ENCODE peak calls at places on chromosomes 5 and 9, in six cellular contexts. Y, C, T, E, A and Q are unnamed samples. For H3K27me3, the result is how much of the 10 kb centered on the place peaks cover.

GRCh38 chr5:87243161-87243877 is 24.4 kb upstream of the RASA1 start:
- DNase-seq in Y (peak), C (no peak), T (peak), E (no peak), A (no peak), Q (peak)

GRCh38 chr5:172403822-172404221 is 50.5 kb downstream of the SH3PXD2B start:
- DNase-seq in Y (no peak), C (no peak), T (no peak), E (no peak), A (no peak), Q (no peak)

GRCh38 chr5:69364414-69364813 is 4.9 kb downstream of the AK6 start:
- DNase-seq in Y (no peak), C (no peak), T (peak), E (no peak), A (no peak), Q (no peak)

GRCh38 chr5:159244163-159244562 is 18.9 kb upstream of the UBLCP1 start:
- DNase-seq in Y (no peak), C (no peak), T (no peak), E (no peak), A (no peak), Q (no peak)

GRCh38 chr5:66222455-66222854 is 78.4 kb downstream of the SREK1 start:
- DNase-seq in Y (no peak), C (no peak), T (no peak), E (no peak), A (no peak), Q (no peak)

GRCh38 chr9:27771803-27772545 is 198.7 kb upstream of the C9orf72 start:
- DNase-seq in Y (peak), C (no peak), T (peak), E (no peak), A (no peak), Q (no peak)

GRCh38 chr5:145236966-145237365 is 598.2 kb downstream of the PRELID2 start:
- DNase-seq in Y (no peak), C (no peak), T (no peak), E (no peak), A (no peak), Q (no peak)

GRCh38 chr5:118007262-118007661 is 981.1 kb downstream of the DTWD2 start:
- DNase-seq in Y (no peak), C (no peak), T (peak), E (no peak), A (no peak), Q (no peak)

GRCh38 chr9:115204827-115205506 is 87.0 kb upstream of the TNC start:
- DNase-seq in Y (peak), C (no peak), T (peak), E (no peak), A (no peak), Q (no peak)

GRCh38 chr9:76944011-76944410 is 38.1 kb upstream of the PRUNE2 start:
- DNase-seq in Y (no peak), C (no peak), T (no peak), E (no peak), A (no peak), Q (no peak)

GRCh38 chr9:77224750-77225312 is 47.5 kb downstream of the VPS13A start:
- DNase-seq in Y (peak), C (no peak), T (peak), E (no peak), A (no peak), Q (no peak)

GRCh38 chr9:115117999-115118470 is at the start of gene TNC:
- DNase-seq in Y (peak), C (no peak), T (peak), E (no peak), A (peak), Q (peak)

GRCh38 chr9:88313364-88314220 is 74.7 kb upstream of the SPIN1 start:
- DNase-seq in Y (no peak), C (no peak), T (no peak), E (no peak), A (no peak), Q (no peak)

GRCh38 chr5:38456657-38457056 is 99.8 kb downstream of the LIFR start:
- DNase-seq in Y (no peak), C (no peak), T (peak), E (no peak), A (no peak), Q (no peak)

GRCh38 chr5:76732405-76733048 is 16.6 kb downstream of the F2R start:
- DNase-seq in Y (no peak), C (no peak), T (no peak), E (no peak), A (no peak), Q (no peak)

GRCh38 chr5:122099060-122099790 is 21.2 kb upstream of the LOX start:
- DNase-seq in Y (peak), C (no peak), T (peak), E (no peak), A (no peak), Q (no peak)

GRCh38 chr5:93607367-93608258 is 24.6 kb downstream of the NR2F1 start:
- DNase-seq in Y (peak), C (no peak), T (peak), E (no peak), A (no peak), Q (no peak)

GRCh38 chr5:132099073-132099748 is 25.6 kb downstream of the CSF2 start:
- DNase-seq in Y (no peak), C (peak), T (no peak), E (peak), A (no peak), Q (no peak)

GRCh38 chr5:10329808-10330481 is 22.2 kb upstream of the CMBL start:
- DNase-seq in Y (peak), C (no peak), T (no peak), E (no peak), A (no peak), Q (peak)

GRCh38 chr5:156913719-156914370 is 49.2 kb downstream of the TIMD4 start:
- DNase-seq in Y (no peak), C (peak), T (no peak), E (peak), A (no peak), Q (no peak)

GRCh38 chr5:69525490-69525889 is 32.9 kb downstream of the OCLN start:
- DNase-seq in Y (no peak), C (no peak), T (no peak), E (no peak), A (no peak), Q (no peak)

GRCh38 chr9:2810424-2811075 is 33.3 kb downstream of the PUM3 start:
- DNase-seq in Y (peak), C (no peak), T (no peak), E (no peak), A (no peak), Q (no peak)

GRCh38 chr5:172885594-172886340 is 51.7 kb downstream of the ERGIC1 start:
- DNase-seq in Y (no peak), C (no peak), T (no peak), E (no peak), A (no peak), Q (no peak)

GRCh38 chr9:81595887-81596558 is 93.3 kb downstream of the TLE1 start:
- DNase-seq in Y (no peak), C (no peak), T (no peak), E (no peak), A (no peak), Q (no peak)

GRCh38 chr5:135739383-135739961 is 95.0 kb upstream of the SLC25A48 start:
- DNase-seq in Y (peak), C (no peak), T (peak), E (no peak), A (no peak), Q (no peak)

GRCh38 chr5:60482301-60482700 is 217.7 kb downstream of the DEPDC1B start:
- DNase-seq in Y (no peak), C (no peak), T (peak), E (no peak), A (no peak), Q (no peak)

GRCh38 chr9:121206516-121207370 is 5.1 kb upstream of the RAB14 start:
- DNase-seq in Y (peak), C (no peak), T (no peak), E (no peak), A (no peak), Q (no peak)

GRCh38 chr9:137053944-137054931 is at the start of gene ENTPD2:
- DNase-seq in Y (no peak), C (peak), T (peak), E (no peak), A (no peak), Q (no peak)

GRCh38 chr5:107248065-107248695 is 422.6 kb downstream of the EFNA5 start:
- DNase-seq in Y (no peak), C (peak), T (peak), E (no peak), A (no peak), Q (peak)

GRCh38 chr5:148794729-148795590 is 31.5 kb upstream of the ADRB2 start:
- DNase-seq in Y (peak), C (no peak), T (peak), E (no peak), A (no peak), Q (no peak)

GRCh38 chr9:121463026-121463827 is 36.4 kb downstream of the GGTA1 start:
- DNase-seq in Y (peak), C (no peak), T (peak), E (no peak), A (no peak), Q (peak)

GRCh38 chr9:92752812-92753404 is 11.7 kb downstream of the BICD2 start:
- DNase-seq in Y (no peak), C (no peak), T (no peak), E (no peak), A (no peak), Q (peak)

GRCh38 chr5:135457424-135458071 is 5.4 kb upstream of the TIFAB start:
- DNase-seq in Y (peak), C (peak), T (peak), E (peak), A (no peak), Q (no peak)

GRCh38 chr9:93156475-93157008 is 22.5 kb upstream of the NINJ1 start:
- DNase-seq in Y (no peak), C (no peak), T (no peak), E (peak), A (no peak), Q (no peak)

GRCh38 chr9:71285191-71285656 is 163.8 kb upstream of the TRPM3 start:
- DNase-seq in Y (peak), C (no peak), T (peak), E (no peak), A (no peak), Q (peak)

GRCh38 chr9:133238851-133239532 is 29.9 kb upstream of the OBP2B start:
- DNase-seq in Y (no peak), C (peak), T (peak), E (peak), A (no peak), Q (no peak)

GRCh38 chr9:124776952-124777645 is at the start of gene OLFML2A:
- DNase-seq in Y (no peak), C (no peak), T (no peak), E (peak), A (no peak), Q (peak)

GRCh38 chr5:7886849-7887460 is 18.0 kb downstream of the MTRR start:
- DNase-seq in Y (peak), C (no peak), T (peak), E (no peak), A (no peak), Q (no peak)

GRCh38 chr5:97101189-97101910 is 41.1 kb downstream of the LIX1 start:
- DNase-seq in Y (peak), C (no peak), T (no peak), E (no peak), A (no peak), Q (no peak)

DNA sequence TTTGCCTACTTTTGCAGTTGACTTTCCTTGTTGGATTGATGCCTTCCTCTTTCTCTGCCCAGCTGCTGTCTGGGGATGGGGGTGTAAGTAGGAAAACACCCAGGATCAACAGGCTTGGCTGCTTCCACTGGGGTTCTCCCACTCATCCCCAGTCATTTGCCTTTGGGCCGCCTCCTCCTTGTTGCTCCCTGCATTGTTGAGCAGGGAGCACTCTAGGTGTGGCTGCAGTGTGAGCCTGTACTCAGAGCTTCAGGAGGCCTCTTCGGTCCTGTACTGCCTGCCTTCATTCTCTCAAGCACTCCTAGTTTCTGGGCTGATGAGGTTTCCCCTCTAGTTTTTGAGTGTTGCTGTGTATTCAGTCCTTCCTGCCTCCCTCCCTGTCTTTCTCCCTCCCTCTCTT is 12.1 kb downstream of the RHOBTB3 start:
- DNase-seq in Y (no peak), C (no peak), T (peak), E (no peak), A (no peak), Q (no peak)
- H3K27me3 ChIP-seq in Y (under half), C (under half), T (under half), E (under half), A (under half), Q (under half)

GRCh38 chr5:90558344-90559192 is at the start of gene ADGRV1:
- DNase-seq in Y (peak), C (no peak), T (peak), E (peak), A (no peak), Q (no peak)

GRCh38 chr5:90562331-90562730 is 3.7 kb downstream of the ADGRV1 start:
- DNase-seq in Y (no peak), C (no peak), T (no peak), E (no peak), A (no peak), Q (no peak)

GRCh38 chr5:90561766-90562165 is 3.2 kb downstream of the ADGRV1 start:
- DNase-seq in Y (no peak), C (no peak), T (no peak), E (no peak), A (no peak), Q (no peak)

GRCh38 chr5:90563161-90563560 is 4.6 kb downstream of the ADGRV1 start:
- DNase-seq in Y (no peak), C (no peak), T (no peak), E (no peak), A (no peak), Q (no peak)

GRCh38 chr5:90560771-90561170 is 2.2 kb downstream of the ADGRV1 start:
- DNase-seq in Y (no peak), C (no peak), T (peak), E (no peak), A (no peak), Q (no peak)
- H3K27me3 ChIP-seq in Y (under half), C (under half), T (under half), E (under half), A (under half), Q (under half)

DNA sequence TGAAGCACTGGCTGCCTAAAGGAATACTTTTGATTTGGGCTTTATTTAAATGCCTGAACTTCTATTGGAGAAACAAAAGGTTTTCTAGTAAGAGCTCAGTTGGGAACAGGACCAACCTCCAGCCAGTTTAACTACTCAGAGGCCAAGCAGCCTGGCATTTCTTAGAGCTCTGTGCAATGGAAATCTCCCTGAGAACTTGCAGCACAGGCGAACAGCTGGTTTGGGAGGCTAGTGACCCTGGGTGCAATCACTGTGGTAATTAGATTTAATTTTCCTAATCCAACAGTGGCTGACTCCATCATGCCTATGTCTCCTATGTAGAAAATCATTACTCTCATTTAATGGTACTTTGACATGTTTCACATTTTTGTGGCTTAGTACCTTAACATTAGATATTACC is 1.0 kb upstream of the CDH6 start:
- DNase-seq in Y (no peak), C (no peak), T (no peak), E (no peak), A (no peak), Q (no peak)
- H3K27me3 ChIP-seq in Y (under half), C (under half), T (under half), E (under half), A (under half), Q (under half)

GRCh38 chr9:135081731-135082130 is 5.7 kb upstream of the OLFM1 start:
- DNase-seq in Y (no peak), C (no peak), T (no peak), E (no peak), A (no peak), Q (no peak)
- H3K27me3 ChIP-seq in Y (under half), C (under half), T (under half), E (under half), A (under half), Q (under half)

DNA sequence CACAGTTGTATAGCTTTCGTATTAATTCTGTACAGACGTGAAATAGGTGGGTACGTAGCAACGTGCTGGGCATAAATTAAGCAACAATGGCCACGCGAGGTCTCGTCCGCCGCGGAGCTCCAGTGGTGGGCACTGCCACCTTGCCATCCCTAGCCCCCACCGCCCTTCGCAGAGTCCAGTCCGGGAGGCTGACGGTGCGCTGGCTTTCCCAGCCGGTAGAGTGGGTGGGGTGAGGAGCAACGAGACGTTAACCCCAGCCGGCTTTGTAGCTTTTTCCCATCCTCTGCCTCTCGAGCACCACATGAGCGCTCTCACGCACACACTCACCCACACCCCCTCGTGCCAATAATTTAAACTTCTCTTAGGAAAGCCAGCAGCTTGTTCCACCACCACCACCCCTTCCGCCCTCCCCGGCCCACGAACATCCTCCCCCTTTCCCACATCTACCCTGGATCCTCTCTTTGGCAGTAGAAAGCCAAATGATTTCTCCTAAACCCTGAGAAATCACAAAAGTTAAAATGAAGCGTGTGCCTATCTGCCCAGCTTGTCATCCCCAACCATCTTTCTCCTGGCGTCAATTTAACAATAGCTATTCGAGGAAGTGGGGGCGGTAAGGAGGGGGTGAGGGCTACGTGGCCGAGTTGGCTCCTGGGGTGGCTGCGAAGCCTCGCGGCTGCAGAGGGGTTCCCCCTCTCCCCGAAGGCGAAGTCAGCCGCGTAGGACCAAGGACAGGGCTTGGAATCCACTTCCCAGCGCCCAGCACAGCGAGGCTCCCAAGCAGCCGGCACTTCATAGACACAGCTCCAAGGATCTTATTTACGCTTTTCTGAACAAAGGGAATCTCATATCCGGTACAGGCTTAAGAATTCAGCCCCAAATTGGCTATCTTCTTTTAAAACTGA is 1.5 kb downstream of the ELAVL2 start:
- DNase-seq in Y (peak), C (no peak), T (peak), E (no peak), A (no peak), Q (no peak)
- H3K27me3 ChIP-seq in Y (under half), C (under half), T (under half), E (under half), A (under half), Q (half or more)

GRCh38 chr5:102758576-102758975 is 3.5 kb downstream of the PAM start:
- DNase-seq in Y (peak), C (no peak), T (no peak), E (no peak), A (no peak), Q (no peak)
- H3K27me3 ChIP-seq in Y (under half), C (under half), T (under half), E (under half), A (under half), Q (under half)

GRCh38 chr5:1016036-1016435 is 7.4 kb downstream of the NKD2 start:
- DNase-seq in Y (no peak), C (no peak), T (no peak), E (no peak), A (no peak), Q (no peak)

GRCh38 chr5:1017691-1018455 is 9.3 kb downstream of the NKD2 start:
- DNase-seq in Y (no peak), C (no peak), T (no peak), E (no peak), A (no peak), Q (no peak)

GRCh38 chr5:1016476-1016875 is 7.9 kb downstream of the NKD2 start:
- DNase-seq in Y (no peak), C (no peak), T (no peak), E (no peak), A (no peak), Q (no peak)

GRCh38 chr5:1015545-1015944 is 6.9 kb downstream of the NKD2 start:
- DNase-seq in Y (no peak), C (no peak), T (no peak), E (no peak), A (no peak), Q (no peak)

GRCh38 chr5:1017056-1017455 is 8.5 kb downstream of the NKD2 start:
- DNase-seq in Y (no peak), C (no peak), T (no peak), E (no peak), A (no peak), Q (no peak)
- H3K27me3 ChIP-seq in Y (under half), C (under half), T (under half), E (under half), A (under half), Q (under half)

GRCh38 chr9:5512658-5513452 is 2.5 kb downstream of the PDCD1LG2 start:
- DNase-seq in Y (no peak), C (no peak), T (no peak), E (no peak), A (no peak), Q (no peak)
- H3K27me3 ChIP-seq in Y (under half), C (under half), T (under half), E (under half), A (under half), Q (under half)